ENCODE peak calls at places on chromosomes 6 and 20, in five cellular contexts. T, L, B, Q and J are unnamed samples.

GRCh38 chr6:44100088-44100550 is 27.1 kb downstream of the MRPL14 start:
- DNase-seq in T (peak), L (no peak), B (peak), Q (peak), J (peak)

GRCh38 chr6:166503167-166503744 is 83.2 kb downstream of the RAMACL start:
- DNase-seq in T (no peak), L (no peak), B (no peak), Q (no peak), J (no peak)

GRCh38 chr20:19552144-19552895 is 205.7 kb upstream of the RIN2 start:
- DNase-seq in T (peak), L (peak), B (peak), Q (peak), J (no peak)

GRCh38 chr20:6265204-6265904 is 142.5 kb upstream of the FERMT1 start:
- DNase-seq in T (peak), L (no peak), B (peak), Q (peak), J (peak)

GRCh38 chr20:35264755-35265154 is 13.2 kb downstream of the MMP24OS start:
- DNase-seq in T (peak), L (no peak), B (peak), Q (peak), J (no peak)

GRCh38 chr6:143598466-143599080 is 79.2 kb upstream of the PHACTR2 start:
- DNase-seq in T (no peak), L (no peak), B (no peak), Q (no peak), J (peak)

GRCh38 chr6:167707686-167708500 is 118.8 kb upstream of the AFDN start:
- DNase-seq in T (no peak), L (no peak), B (no peak), Q (no peak), J (no peak)

GRCh38 chr20:20487811-20488210 is 119.9 kb downstream of the INSM1 start:
- DNase-seq in T (no peak), L (no peak), B (peak), Q (no peak), J (no peak)

GRCh38 chr6:3232017-3232838 is 4.8 kb upstream of the TUBB2B start:
- DNase-seq in T (no peak), L (no peak), B (no peak), Q (no peak), J (no peak)

GRCh38 chr20:57653546-57653900 is 33.3 kb upstream of the ZBP1 start:
- DNase-seq in T (no peak), L (no peak), B (no peak), Q (no peak), J (no peak)

GRCh38 chr6:34067814-34068213 is 78.1 kb downstream of the GRM4 start:
- DNase-seq in T (peak), L (no peak), B (no peak), Q (no peak), J (peak)

GRCh38 chr6:25263602-25264001 is 15.6 kb upstream of the CARMIL1 start:
- DNase-seq in T (peak), L (no peak), B (peak), Q (no peak), J (no peak)

GRCh38 chr6:169189227-169189626 is 64.4 kb downstream of the THBS2 start:
- DNase-seq in T (no peak), L (no peak), B (no peak), Q (no peak), J (no peak)

GRCh38 chr6:117739869-117740268 is 64.6 kb downstream of the NUS1 start:
- DNase-seq in T (no peak), L (no peak), B (no peak), Q (no peak), J (peak)

GRCh38 chr6:97665410-97665809 is 382.4 kb upstream of the MMS22L start:
- DNase-seq in T (no peak), L (no peak), B (no peak), Q (no peak), J (no peak)

GRCh38 chr20:45368221-45368980 is 5.4 kb downstream of the SYS1 start:
- DNase-seq in T (no peak), L (no peak), B (no peak), Q (no peak), J (no peak)

GRCh38 chr6:35258336-35258735 is 1.2 kb upstream of the ZNF76 start:
- DNase-seq in T (no peak), L (no peak), B (no peak), Q (no peak), J (no peak)

GRCh38 chr6:71126506-71126905 is 162.1 kb upstream of the OGFRL1 start:
- DNase-seq in T (no peak), L (no peak), B (no peak), Q (no peak), J (no peak)

GRCh38 chr6:129749749-129750120 is 39.8 kb upstream of the ARHGAP18 start:
- DNase-seq in T (no peak), L (no peak), B (peak), Q (no peak), J (no peak)

GRCh38 chr20:24663496-24663895 is 194.1 kb downstream of the SYNDIG1 start:
- DNase-seq in T (no peak), L (no peak), B (no peak), Q (no peak), J (no peak)

GRCh38 chr6:37373822-37374514 is 20.2 kb downstream of the RNF8 start:
- DNase-seq in T (no peak), L (no peak), B (no peak), Q (no peak), J (no peak)

GRCh38 chr6:153503810-153504209 is 372.7 kb upstream of the RGS17 start:
- DNase-seq in T (peak), L (no peak), B (no peak), Q (peak), J (no peak)

GRCh38 chr6:1091905-1092304 is 220.0 kb upstream of the FOXQ1 start:
- DNase-seq in T (no peak), L (no peak), B (no peak), Q (no peak), J (no peak)

GRCh38 chr6:88263591-88263990 is 97.4 kb upstream of the CNR1 start:
- DNase-seq in T (no peak), L (no peak), B (no peak), Q (no peak), J (no peak)
- TF ChIP-seq MAFK in T (no peak), L (no peak), B (no peak), Q (no peak), J (no peak)

GRCh38 chr20:41482647-41483552 is 116.3 kb upstream of the EMILIN3 start:
- DNase-seq in T (peak), L (no peak), B (peak), Q (no peak), J (no peak)
- TF ChIP-seq MAFK in T (no peak), L (no peak), B (no peak), Q (no peak), J (no peak)

DNA sequence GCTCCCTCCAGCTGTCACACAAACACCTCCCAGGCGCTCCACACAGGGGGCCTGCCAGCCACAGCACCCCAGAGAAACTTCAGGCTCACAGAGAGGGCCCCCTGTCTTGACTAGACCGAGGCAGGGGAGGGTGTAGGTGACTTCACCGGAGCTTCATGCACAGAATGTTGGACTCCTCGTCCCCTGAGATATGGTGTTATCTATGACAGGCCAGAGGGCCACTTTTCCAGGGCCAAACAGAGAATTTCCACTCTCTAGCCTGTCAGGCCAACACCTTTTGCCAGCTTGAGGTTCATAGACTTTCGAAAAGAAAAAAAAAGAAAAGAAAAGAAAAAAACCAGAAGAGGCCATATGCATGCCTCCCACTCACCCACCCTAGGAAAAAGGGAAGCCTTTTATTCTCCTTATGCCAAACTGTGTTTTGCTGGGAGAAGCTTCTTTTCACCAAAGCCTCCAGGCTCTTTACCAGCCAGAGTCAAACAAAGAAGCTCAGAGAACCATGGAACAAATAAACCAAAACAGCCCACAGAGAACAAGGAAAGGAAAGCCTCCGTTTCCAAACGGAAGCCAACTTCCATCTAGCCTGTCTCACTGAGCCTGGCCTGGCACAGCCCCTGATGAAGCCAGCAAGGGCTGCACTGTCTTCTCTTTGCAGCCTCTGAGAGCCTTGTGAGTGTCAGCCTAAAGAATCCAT is 313.2 kb upstream of the JARID2 start:
- DNase-seq in T (no peak), L (no peak), B (no peak), Q (no peak), J (peak)
- TF ChIP-seq MAFK in T (no peak), L (no peak), B (no peak), Q (no peak), J (no peak)

GRCh38 chr20:37394543-37395410 is 48.8 kb downstream of the SRC start:
- DNase-seq in T (no peak), L (no peak), B (no peak), Q (no peak), J (no peak)
- TF ChIP-seq MAFK in T (no peak), L (no peak), B (no peak), Q (no peak), J (no peak)

DNA sequence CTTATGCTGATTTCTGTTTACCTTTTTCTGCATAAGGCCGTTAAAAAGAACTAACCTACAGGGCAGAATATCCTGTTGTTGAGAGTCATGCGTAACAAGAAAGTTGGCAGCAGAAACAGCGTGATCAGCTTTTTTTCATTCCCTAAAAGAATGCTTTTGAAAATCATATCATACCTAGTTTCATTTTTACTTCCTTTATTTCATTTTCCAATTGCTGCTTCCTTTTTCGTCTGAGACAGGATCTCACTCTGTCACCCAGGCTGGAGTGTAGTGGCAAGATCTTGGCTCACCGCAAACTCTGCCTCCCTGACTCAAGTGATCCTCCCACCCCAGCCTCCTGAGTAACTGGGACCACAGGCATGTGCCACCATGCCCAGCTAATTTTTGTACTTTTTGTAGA is 4.1 kb downstream of the CALHM6 start:
- DNase-seq in T (no peak), L (no peak), B (no peak), Q (no peak), J (no peak)
- TF ChIP-seq MAFK in T (peak), L (no peak), B (no peak), Q (peak), J (no peak)